ENCODE peak calls at places on chromosome 13, in six cellular contexts. R is amygdala; E is naive thymus-derived CD8-positive, alpha-beta T cell; C is activated B cell treated with CpG ODN at 0.5 μM for 24 hours; V is progenitor cell of endocrine pancreas; H is effector memory CD4-positive, alpha-beta T cell. N is an unnamed sample.
A peak's percentile ranks its signal among the peaks of the same experiment; 100 is the strongest.

GRCh38 chr13:23268441-23268840 is 87.7 kb downstream of the SGCG start:
- DNase-seq in V (no peak), H (no peak), R (no peak), E (no peak), C (no peak), N (no peak)

GRCh38 chr13:64684685-64685431 is 2545.3 kb downstream of the PCDH9 start:
- DNase-seq in E (no peak), V (no peak), C (no peak), H (no peak), R (no peak), N (no peak)

GRCh38 chr13:44894001-44894770 is 95.1 kb downstream of the NUFIP1 start:
- DNase-seq in C (no peak), V (no peak), H (no peak), R (no peak), E (no peak), N (peak; percentile 79)

GRCh38 chr13:43846496-43846895 is 33.0 kb downstream of the CCDC122 start:
- DNase-seq in R (no peak), E (no peak), V (no peak), C (no peak), H (no peak), N (no peak)

GRCh38 chr13:30730526-30730925 is 4.8 kb upstream of the ALOX5AP start:
- DNase-seq in E (no peak), V (no peak), C (no peak), H (no peak), R (no peak), N (no peak)

GRCh38 chr13:50400930-50401553 is 385.8 kb downstream of the KCNRG start:
- DNase-seq in C (no peak), V (no peak), R (peak; percentile 58), E (no peak), H (no peak), N (no peak)

GRCh38 chr13:51793570-51794273 is 10.2 kb downstream of the DHRS12 start:
- DNase-seq in R (no peak), E (no peak), V (no peak), H (no peak), C (peak; percentile 31), N (no peak)

GRCh38 chr13:49776871-49777270 is 15.6 kb downstream of the KPNA3 start:
- DNase-seq in E (no peak), V (no peak), R (no peak), C (no peak), H (no peak), N (no peak)

GRCh38 chr13:95724252-95724651 is 47.3 kb downstream of the DNAJC3 start:
- DNase-seq in C (no peak), E (no peak), R (no peak), V (no peak), H (no peak), N (no peak)

GRCh38 chr13:36420437-36420891 is 11.8 kb upstream of the CCNA1 start:
- DNase-seq in C (peak; percentile 34), H (peak; percentile 4), E (peak; percentile 29), R (peak; percentile 52), V (peak; percentile 66), N (peak; percentile 66)

GRCh38 chr13:45584816-45585215 is 30.7 kb downstream of the ERICH6B start:
- DNase-seq in E (no peak), H (no peak), R (no peak), C (no peak), V (no peak), N (peak; percentile 50)

GRCh38 chr13:98584668-98585397 is 7.9 kb upstream of the STK24 start:
- DNase-seq in H (no peak), R (no peak), E (no peak), C (no peak), V (no peak), N (no peak)

GRCh38 chr13:112213467-112214245 is 146.7 kb downstream of the SOX1 start:
- DNase-seq in E (no peak), R (no peak), H (no peak), C (no peak), V (no peak), N (no peak)

GRCh38 chr13:113726961-113727411 is 32.0 kb upstream of the TMEM255B start:
- DNase-seq in C (no peak), V (no peak), R (no peak), H (no peak), E (no peak), N (no peak)

GRCh38 chr13:97491452-97491851 is 57.5 kb downstream of the RAP2A start:
- DNase-seq in H (no peak), V (no peak), C (no peak), E (no peak), R (no peak), N (no peak)

GRCh38 chr13:33194820-33195692 is 90.5 kb downstream of the STARD13 start:
- DNase-seq in H (no peak), E (no peak), C (no peak), V (no peak), R (no peak), N (no peak)

GRCh38 chr13:97223711-97224461 is 1.8 kb downstream of the MBNL2 start:
- DNase-seq in C (peak; percentile 19), R (no peak), H (no peak), E (no peak), V (no peak), N (no peak)

GRCh38 chr13:97911311-97912138 is 42.0 kb upstream of the IPO5 start:
- DNase-seq in R (no peak), V (no peak), E (no peak), C (no peak), H (no peak), N (peak; percentile 40)

GRCh38 chr13:44313674-44314073 is 60.0 kb upstream of the SERP2 start:
- DNase-seq in R (no peak), C (no peak), V (no peak), E (no peak), H (no peak), N (no peak)

GRCh38 chr13:20901668-20902437 is 693 bp downstream of the XPO4 start:
- DNase-seq in E (peak; percentile 12), C (peak; percentile 30), R (no peak), V (peak; percentile 25), H (no peak), N (peak; percentile 70)

GRCh38 chr13:40190656-40191100 is 475.8 kb downstream of the FOXO1 start:
- DNase-seq in E (peak; percentile 61), C (no peak), R (peak; percentile 60), H (peak; percentile 45), V (no peak), N (peak; percentile 60)

GRCh38 chr13:100394005-100394695 is 194.4 kb downstream of the GGACT start:
- DNase-seq in E (no peak), R (no peak), V (no peak), C (no peak), H (no peak), N (no peak)

GRCh38 chr13:39406688-39407087 is 196.3 kb downstream of the LHFPL6 start:
- DNase-seq in H (no peak), V (no peak), E (no peak), R (no peak), C (no peak), N (no peak)

GRCh38 chr13:106530209-106530906 is 5.1 kb downstream of the EFNB2 start:
- DNase-seq in E (no peak), R (no peak), H (no peak), V (no peak), C (no peak), N (no peak)

GRCh38 chr13:111259058-111259457 is 61.4 kb upstream of the TEX29 start:
- DNase-seq in H (no peak), V (no peak), E (no peak), C (no peak), R (no peak), N (no peak)

GRCh38 chr13:114339779-114340534 is 25.7 kb downstream of the CHAMP1 start:
- DNase-seq in E (peak; percentile 56), H (no peak), R (no peak), V (no peak), C (no peak), N (no peak)

GRCh38 chr13:73355134-73355533 is 296.3 kb downstream of the KLF5 start:
- DNase-seq in H (no peak), E (no peak), R (no peak), C (no peak), V (no peak), N (no peak)

GRCh38 chr13:48235100-48235813 is 2.3 kb downstream of the ITM2B start:
- DNase-seq in V (no peak), C (no peak), R (no peak), H (no peak), E (peak; percentile 18), N (no peak)

N was measured in Caco-2.